ENCODE peak calls at places on chromosomes 5 and 9, in six cellular contexts. One of them, this sample, is unnamed.

GRCh38 chr9:16871358-16872151 is 1.1 kb upstream of the BNC2 start:
- DNase-seq in astrocyte of the hippocampus: peak; percentile 77
- DNase-seq in right lobe of liver: no peak
- DNase-seq in naive thymus-derived CD8-positive, alpha-beta T cell: no peak
- DNase-seq in GOT3: no peak
- DNase-seq in stimulated activated CD4-positive, alpha-beta T cell treated with anti-CD3 and anti-CD28 coated beads, Interleukin-4, amount 100 ng/mL, for 1 hour: no peak
- DNase-seq in this sample: no peak

GRCh38 chr9:108443741-108444140 is 412.0 kb downstream of the ACTL7B start:
- DNase-seq in GOT3: no peak
- DNase-seq in stimulated activated CD4-positive, alpha-beta T cell treated with anti-CD3 and anti-CD28 coated beads, Interleukin-4, amount 100 ng/mL, for 1 hour: no peak
- DNase-seq in naive thymus-derived CD8-positive, alpha-beta T cell: no peak
- DNase-seq in astrocyte of the hippocampus: peak; percentile 35
- DNase-seq in right lobe of liver: no peak
- DNase-seq in this sample: no peak

GRCh38 chr5:151072234-151073025 is 8.4 kb downstream of the TNIP1 start:
- DNase-seq in right lobe of liver: no peak
- DNase-seq in GOT3: no peak
- DNase-seq in stimulated activated CD4-positive, alpha-beta T cell treated with anti-CD3 and anti-CD28 coated beads, Interleukin-4, amount 100 ng/mL, for 1 hour: no peak
- DNase-seq in astrocyte of the hippocampus: peak; percentile 88
- DNase-seq in naive thymus-derived CD8-positive, alpha-beta T cell: no peak
- DNase-seq in this sample: no peak

GRCh38 chr5:174571662-174572397 is 152.6 kb upstream of the MSX2 start:
- DNase-seq in stimulated activated CD4-positive, alpha-beta T cell treated with anti-CD3 and anti-CD28 coated beads, Interleukin-4, amount 100 ng/mL, for 1 hour: no peak
- DNase-seq in right lobe of liver: peak; percentile 42
- DNase-seq in astrocyte of the hippocampus: peak; percentile 95
- DNase-seq in GOT3: peak; percentile 74
- DNase-seq in naive thymus-derived CD8-positive, alpha-beta T cell: no peak
- DNase-seq in this sample: peak; percentile 87

GRCh38 chr5:131538177-131538593 is 96.8 kb downstream of the RAPGEF6 start:
- DNase-seq in stimulated activated CD4-positive, alpha-beta T cell treated with anti-CD3 and anti-CD28 coated beads, Interleukin-4, amount 100 ng/mL, for 1 hour: no peak
- DNase-seq in GOT3: no peak
- DNase-seq in naive thymus-derived CD8-positive, alpha-beta T cell: no peak
- DNase-seq in astrocyte of the hippocampus: no peak
- DNase-seq in right lobe of liver: no peak
- DNase-seq in this sample: no peak

GRCh38 chr5:23314827-23315226 is 192.6 kb upstream of the PRDM9 start:
- DNase-seq in GOT3: no peak
- DNase-seq in stimulated activated CD4-positive, alpha-beta T cell treated with anti-CD3 and anti-CD28 coated beads, Interleukin-4, amount 100 ng/mL, for 1 hour: no peak
- DNase-seq in right lobe of liver: no peak
- DNase-seq in astrocyte of the hippocampus: peak; percentile 1
- DNase-seq in naive thymus-derived CD8-positive, alpha-beta T cell: no peak
- DNase-seq in this sample: no peak

GRCh38 chr5:151719228-151719861 is 32.6 kb upstream of the SPARC start:
- DNase-seq in GOT3: no peak
- DNase-seq in stimulated activated CD4-positive, alpha-beta T cell treated with anti-CD3 and anti-CD28 coated beads, Interleukin-4, amount 100 ng/mL, for 1 hour: no peak
- DNase-seq in naive thymus-derived CD8-positive, alpha-beta T cell: no peak
- DNase-seq in right lobe of liver: no peak
- DNase-seq in astrocyte of the hippocampus: no peak
- DNase-seq in this sample: no peak

GRCh38 chr9:5500441-5501235 is 9.7 kb upstream of the PDCD1LG2 start:
- DNase-seq in astrocyte of the hippocampus: peak; percentile 90
- DNase-seq in stimulated activated CD4-positive, alpha-beta T cell treated with anti-CD3 and anti-CD28 coated beads, Interleukin-4, amount 100 ng/mL, for 1 hour: no peak
- DNase-seq in right lobe of liver: peak; percentile 55
- DNase-seq in GOT3: no peak
- DNase-seq in naive thymus-derived CD8-positive, alpha-beta T cell: no peak
- DNase-seq in this sample: no peak

GRCh38 chr9:81032030-81032572 is 657.2 kb downstream of the TLE1 start:
- DNase-seq in stimulated activated CD4-positive, alpha-beta T cell treated with anti-CD3 and anti-CD28 coated beads, Interleukin-4, amount 100 ng/mL, for 1 hour: no peak
- DNase-seq in GOT3: no peak
- DNase-seq in astrocyte of the hippocampus: peak; percentile 73
- DNase-seq in naive thymus-derived CD8-positive, alpha-beta T cell: no peak
- DNase-seq in right lobe of liver: no peak
- DNase-seq in this sample: peak; percentile 55

GRCh38 chr9:91012933-91013841 is 211.6 kb downstream of the SYK start:
- DNase-seq in GOT3: no peak
- DNase-seq in right lobe of liver: no peak
- DNase-seq in stimulated activated CD4-positive, alpha-beta T cell treated with anti-CD3 and anti-CD28 coated beads, Interleukin-4, amount 100 ng/mL, for 1 hour: no peak
- DNase-seq in naive thymus-derived CD8-positive, alpha-beta T cell: no peak
- DNase-seq in astrocyte of the hippocampus: no peak
- DNase-seq in this sample: no peak

GRCh38 chr5:39169081-39169480 is 50.3 kb downstream of the FYB1 start:
- DNase-seq in naive thymus-derived CD8-positive, alpha-beta T cell: no peak
- DNase-seq in GOT3: no peak
- DNase-seq in astrocyte of the hippocampus: no peak
- DNase-seq in stimulated activated CD4-positive, alpha-beta T cell treated with anti-CD3 and anti-CD28 coated beads, Interleukin-4, amount 100 ng/mL, for 1 hour: no peak
- DNase-seq in right lobe of liver: no peak
- DNase-seq in this sample: peak; percentile 71

GRCh38 chr9:104068546-104068945 is 25.6 kb upstream of the SMC2 start:
- DNase-seq in stimulated activated CD4-positive, alpha-beta T cell treated with anti-CD3 and anti-CD28 coated beads, Interleukin-4, amount 100 ng/mL, for 1 hour: no peak
- DNase-seq in astrocyte of the hippocampus: no peak
- DNase-seq in right lobe of liver: no peak
- DNase-seq in naive thymus-derived CD8-positive, alpha-beta T cell: no peak
- DNase-seq in GOT3: no peak
- DNase-seq in this sample: no peak

GRCh38 chr9:79300153-79300552 is 271.6 kb upstream of the TLE4 start:
- DNase-seq in right lobe of liver: no peak
- DNase-seq in GOT3: no peak
- DNase-seq in naive thymus-derived CD8-positive, alpha-beta T cell: no peak
- DNase-seq in stimulated activated CD4-positive, alpha-beta T cell treated with anti-CD3 and anti-CD28 coated beads, Interleukin-4, amount 100 ng/mL, for 1 hour: no peak
- DNase-seq in astrocyte of the hippocampus: peak; percentile 11
- DNase-seq in this sample: no peak

GRCh38 chr5:151150484-151151262 is 6.9 kb downstream of the ANXA6 start:
- DNase-seq in stimulated activated CD4-positive, alpha-beta T cell treated with anti-CD3 and anti-CD28 coated beads, Interleukin-4, amount 100 ng/mL, for 1 hour: peak; percentile 44
- DNase-seq in astrocyte of the hippocampus: peak; percentile 41
- DNase-seq in GOT3: no peak
- DNase-seq in right lobe of liver: no peak
- DNase-seq in naive thymus-derived CD8-positive, alpha-beta T cell: peak; percentile 70
- DNase-seq in this sample: no peak

This sample was measured in AG09309.